ENCODE peak calls at places on chromosomes 4 and X, in nine cellular contexts. T is HepG2; G is endodermal cell; N is psoas muscle; U is IMR-90; C is Peyer's patch; A is CD8-positive, alpha-beta T cell; R is fibroblast of lung; S is stomach. K is an unnamed sample.

GRCh38 chr4:8058031-8058479 is 100.6 kb downstream of the ABLIM2 start:
- DNase-seq in S (no peak), T (peak; percentile 70), U (no peak), R (no peak), G (no peak), N (no peak), A (no peak), C (no peak), K (no peak)

GRCh38 chr4:24001486-24001885 is 111.6 kb upstream of the PPARGC1A start:
- DNase-seq in C (no peak), A (no peak), U (no peak), S (no peak), R (no peak), N (no peak), G (no peak), T (no peak), K (no peak)

GRCh38 chr4:87469390-87469789 is 47.0 kb downstream of the NUDT9 start:
- DNase-seq in U (no peak), N (no peak), T (no peak), A (no peak), S (no peak), R (peak; percentile 8), C (no peak), G (no peak), K (no peak)

GRCh38 chr4:142817442-142817841 is 28.7 kb downstream of the INPP4B start:
- DNase-seq in U (peak; percentile 88), G (no peak), A (no peak), C (no peak), R (peak; percentile 98), N (no peak), S (no peak), T (no peak), K (no peak)

GRCh38 chrX:44828008-44828605 is 15.7 kb upstream of the DUSP21 start:
- DNase-seq in A (no peak), C (peak; percentile 61), N (no peak), G (no peak), S (no peak), T (no peak), U (peak; percentile 93), R (peak; percentile 92), K (no peak)

GRCh38 chrX:40189018-40189417 is 91.3 kb upstream of the BCOR start:
- DNase-seq in A (no peak), R (peak; percentile 55), U (no peak), N (no peak), G (no peak), S (no peak), T (no peak), C (no peak), K (no peak)

GRCh38 chr4:14621731-14622459 is 380.4 kb upstream of the CPEB2 start:
- DNase-seq in R (no peak), S (no peak), A (no peak), G (no peak), T (no peak), N (no peak), U (no peak), C (no peak), K (no peak)

GRCh38 chr4:79958511-79959264 is 114.3 kb downstream of the ANTXR2 start:
- DNase-seq in N (no peak), C (no peak), R (no peak), G (no peak), A (no peak), T (no peak), U (no peak), S (no peak), K (no peak)

GRCh38 chrX:63746278-63746677 is 38.7 kb downstream of the ARHGEF9 start:
- DNase-seq in A (no peak), U (no peak), G (no peak), N (no peak), S (no peak), R (no peak), C (peak; percentile 49), T (no peak), K (no peak)

GRCh38 chrX:26470946-26471345 is 255.0 kb downstream of the MAGEB5 start:
- DNase-seq in C (no peak), A (no peak), G (no peak), N (no peak), T (no peak), U (no peak), R (no peak), S (no peak), K (no peak)

GRCh38 chrX:138504254-138504653 is 207.3 kb downstream of the FGF13 start:
- DNase-seq in S (no peak), R (no peak), C (no peak), U (no peak), T (no peak), G (no peak), N (no peak), A (no peak), K (no peak)

GRCh38 chr4:143241892-143242291 is 57.2 kb downstream of the USP38 start:
- DNase-seq in T (peak; percentile 24), U (peak; percentile 37), S (no peak), N (no peak), G (no peak), C (no peak), A (no peak), R (peak; percentile 31), K (no peak)

GRCh38 chr4:163544407-163545038 is 50.0 kb downstream of the TMA16 start:
- DNase-seq in N (peak; percentile 63), A (peak; percentile 12), T (peak; percentile 22), S (peak; percentile 54), G (peak; percentile 82), R (peak; percentile 36), U (peak; percentile 40), C (peak; percentile 85), K (no peak)

GRCh38 chr4:33369366-33369899 is 2649.3 kb downstream of the PCDH7 start:
- DNase-seq in N (no peak), U (peak; percentile 12), S (no peak), R (peak; percentile 90), C (no peak), T (no peak), A (no peak), G (no peak), K (no peak)

DNA sequence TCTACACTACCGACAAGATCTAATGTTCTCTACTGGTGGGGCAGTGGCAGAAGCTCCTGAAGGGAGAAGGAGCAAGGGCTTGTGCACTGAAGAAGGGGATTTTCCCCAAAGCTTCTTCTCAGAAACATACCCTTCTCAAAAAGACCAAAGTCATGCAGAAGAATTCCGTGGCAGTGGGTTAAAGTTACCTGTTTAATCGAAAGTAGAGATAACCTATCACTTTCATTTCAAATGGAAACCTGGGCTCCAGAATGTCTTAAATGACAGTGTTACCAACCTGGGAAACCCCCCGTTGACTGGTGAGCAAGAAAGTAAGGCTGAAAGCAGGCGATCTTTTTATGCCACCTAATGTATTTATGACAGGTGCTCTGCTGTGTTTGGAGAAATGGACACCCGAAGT is 92.5 kb upstream of the TEX13D start:
- DNase-seq in T (no peak), U (no peak), S (no peak), A (no peak), G (no peak), R (no peak), C (no peak), N (no peak), K (no peak)
- H3K27ac ChIP-seq in T (no peak overlapping the region), U (no peak overlapping the region), S (no peak overlapping the region), A (no peak overlapping the region), G (no peak overlapping the region), R (no peak overlapping the region), C (no peak overlapping the region), N (no peak overlapping the region), K (no peak overlapping the region)

GRCh38 chr4:153472122-153473037 is 6.2 kb downstream of the TMEM131L start:
- DNase-seq in T (no peak), A (no peak), C (no peak), U (no peak), R (no peak), S (no peak), N (no peak), G (no peak), K (no peak)
- H3K27ac ChIP-seq in T (no peak overlapping the region), A (peak overlapping the region; percentile 76), C (peak overlapping the region; percentile 98), U (no peak overlapping the region), R (no peak overlapping the region), S (peak overlapping the region; percentile 51), N (peak overlapping the region; percentile 98), G (no peak overlapping the region), K (no peak overlapping the region)

GRCh38 chrX:12947545-12948235 is 27.2 kb upstream of the TMSB4X start:
- DNase-seq in S (no peak), A (no peak), T (peak; percentile 90), R (no peak), N (no peak), G (no peak), U (no peak), C (no peak), K (no peak)

GRCh38 chrX:12946838-12947544 is 27.9 kb upstream of the TMSB4X start:
- DNase-seq in U (peak; percentile 82), R (peak; percentile 78), G (peak; percentile 97), C (peak; percentile 89), T (peak; percentile 47), A (peak; percentile 45), S (peak; percentile 86), N (no peak), K (no peak)

GRCh38 chrX:12948495-12948894 is 26.4 kb upstream of the TMSB4X start:
- DNase-seq in N (no peak), A (no peak), R (no peak), U (no peak), G (no peak), S (no peak), C (no peak), T (no peak), K (no peak)

GRCh38 chrX:12946406-12946805 is 28.5 kb upstream of the TMSB4X start:
- DNase-seq in U (no peak), C (no peak), A (no peak), T (no peak), N (no peak), S (no peak), G (peak; percentile 53), R (no peak), K (no peak)

GRCh38 chrX:12945494-12945893 is 29.4 kb upstream of the TMSB4X start:
- DNase-seq in U (no peak), T (no peak), R (no peak), S (no peak), N (no peak), A (no peak), G (no peak), C (no peak), K (no peak)
- H3K27ac ChIP-seq in U (no peak overlapping the region), T (no peak overlapping the region), R (no peak overlapping the region), S (no peak overlapping the region), N (no peak overlapping the region), A (no peak overlapping the region), G (no peak overlapping the region), C (no peak overlapping the region), K (no peak overlapping the region)

DNA sequence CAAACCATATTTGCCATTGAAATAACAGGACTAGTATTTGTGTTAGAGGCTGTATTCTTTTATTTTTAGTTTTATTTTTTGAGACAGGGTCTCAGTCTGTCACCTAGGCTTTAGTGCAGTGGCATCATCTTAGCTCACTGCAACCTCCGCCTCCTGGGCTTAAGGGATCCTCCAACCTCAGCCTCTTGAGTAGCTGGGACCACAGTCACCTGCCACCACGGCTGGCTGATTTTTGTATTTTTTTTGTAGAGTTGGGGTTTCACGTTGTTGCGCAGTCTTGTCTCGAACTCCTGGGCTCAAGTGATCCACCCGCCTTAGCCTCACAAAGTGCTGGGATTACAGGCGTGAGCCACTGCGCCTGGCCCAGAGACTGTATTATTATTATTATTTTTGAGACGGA is 15.3 kb downstream of the TMEM131L start:
- DNase-seq in A (no peak), U (no peak), C (no peak), R (no peak), S (no peak), N (no peak), T (no peak), G (no peak), K (no peak)
- H3K27ac ChIP-seq in A (no peak overlapping the region), U (no peak overlapping the region), C (peak overlapping the region; percentile 38), R (no peak overlapping the region), S (no peak overlapping the region), N (peak overlapping the region; percentile 82), T (no peak overlapping the region), G (no peak overlapping the region), K (no peak overlapping the region)

GRCh38 chr4:189032939-189033338 is 893.7 kb downstream of the TRIML1 start:
- DNase-seq in S (no peak), U (no peak), C (no peak), A (no peak), R (no peak), T (no peak), G (no peak), N (no peak), K (peak; percentile 56)
- H3K27ac ChIP-seq in S (no peak overlapping the region), U (no peak overlapping the region), C (no peak overlapping the region), A (no peak overlapping the region), R (no peak overlapping the region), T (no peak overlapping the region), G (no peak overlapping the region), N (no peak overlapping the region), K (no peak overlapping the region)

K was measured in vagina.